ENCODE peak calls at places on chromosome X, in five cellular contexts. A, U, Z, I and F are unnamed samples. For H3K36me3, the result is how much of the 10 kb centered on the place peaks cover.

GRCh38 chrX:150990910-150991309 is 7.8 kb downstream of the HMGB3 start:
- DNase-seq in Z (no peak), I (no peak), U (no peak), A (no peak), F (no peak)

GRCh38 chrX:67780694-67781109 is 236.9 kb downstream of the AR start:
- DNase-seq in Z (peak), I (peak), A (peak), U (peak), F (peak)

GRCh38 chrX:43224496-43224895 is 431.6 kb upstream of the MAOA start:
- DNase-seq in U (no peak), A (no peak), I (no peak), Z (no peak), F (no peak)

GRCh38 chrX:126552313-126553022 is at the start of gene DCAF12L1:
- DNase-seq in Z (no peak), A (peak), U (peak), I (no peak), F (peak)

GRCh38 chrX:386768-387575 is at the start of gene PPP2R3B:
- DNase-seq in Z (peak), I (peak), A (peak), U (peak), F (peak)

GRCh38 chrX:87528487-87528886 is 10.9 kb downstream of the KLHL4 start:
- DNase-seq in Z (no peak), A (no peak), I (no peak), U (no peak), F (no peak)

GRCh38 chrX:121782976-121783375 is 735.6 kb downstream of the GLUD2 start:
- DNase-seq in I (no peak), A (no peak), Z (no peak), U (no peak), F (no peak)

GRCh38 chrX:115563633-115564182 is 2.7 kb downstream of the PLS3 start:
- DNase-seq in U (no peak), Z (no peak), A (no peak), I (no peak), F (no peak)

GRCh38 chrX:106894978-106895452 is 8.1 kb downstream of the RIPPLY1 start:
- DNase-seq in U (no peak), I (no peak), A (no peak), Z (peak), F (no peak)

GRCh38 chrX:153960077-153960476 is 11.5 kb downstream of the HCFC1 start:
- DNase-seq in I (no peak), A (no peak), U (no peak), Z (no peak), F (no peak)

GRCh38 chrX:153960786-153961185 is 10.8 kb downstream of the HCFC1 start:
- DNase-seq in I (no peak), Z (no peak), A (no peak), U (no peak), F (no peak)

GRCh38 chrX:153961292-153961691 is 10.3 kb downstream of the HCFC1 start:
- DNase-seq in I (no peak), Z (no peak), A (no peak), U (no peak), F (no peak)

GRCh38 chrX:153958605-153959004 is 13.0 kb downstream of the HCFC1 start:
- DNase-seq in I (peak), Z (no peak), U (no peak), A (no peak), F (peak)

GRCh38 chrX:153959649-153960048 is 12.0 kb downstream of the HCFC1 start:
- DNase-seq in Z (no peak), I (no peak), U (no peak), A (no peak), F (no peak)
- H3K36me3 ChIP-seq in Z (half or more), I (half or more), U (half or more), A (under half), F (under half)

GRCh38 chrX:153687121-153688039 is at the start of gene SLC6A8:
- DNase-seq in I (peak), A (peak), Z (peak), U (peak), F (peak)

GRCh38 chrX:153688071-153688470 is 345 bp downstream of the SLC6A8 start:
- DNase-seq in A (no peak), I (no peak), Z (no peak), U (no peak), F (no peak)

GRCh38 chrX:153685179-153685536 is 2.6 kb upstream of the SLC6A8 start:
- DNase-seq in U (no peak), I (no peak), A (peak), Z (no peak), F (peak)

GRCh38 chrX:153684447-153685178 is 3.1 kb upstream of the SLC6A8 start:
- DNase-seq in I (no peak), A (peak), Z (no peak), U (no peak), F (no peak)

GRCh38 chrX:153685751-153686676 is 1.7 kb upstream of the SLC6A8 start:
- DNase-seq in I (no peak), U (no peak), Z (no peak), A (peak), F (peak)
- H3K27ac ChIP-seq in I (no peak), U (no peak), Z (no peak), A (no peak), F (no peak)

GRCh38 chrX:53379747-53380146 is 42.7 kb downstream of the SMC1A start:
- DNase-seq in A (no peak), Z (no peak), U (no peak), I (no peak), F (no peak)

GRCh38 chrX:53379008-53379710 is 43.3 kb downstream of the SMC1A start:
- DNase-seq in Z (no peak), I (no peak), A (no peak), U (no peak), F (no peak)

GRCh38 chrX:53374923-53375322 is 47.5 kb downstream of the SMC1A start:
- DNase-seq in U (no peak), Z (no peak), I (no peak), A (no peak), F (no peak)

GRCh38 chrX:53374222-53374820 is 48.1 kb downstream of the SMC1A start:
- DNase-seq in Z (no peak), I (no peak), U (no peak), A (no peak), F (no peak)

GRCh38 chrX:53377464-53377863 is 45.0 kb downstream of the SMC1A start:
- DNase-seq in A (no peak), U (no peak), I (no peak), Z (no peak), F (no peak)
- H3K36me3 ChIP-seq in A (under half), U (half or more), I (under half), Z (under half), F (under half)

GRCh38 chrX:30949554-30949953 is 60.5 kb upstream of the TAB3 start:
- DNase-seq in A (no peak), I (no peak), Z (no peak), U (no peak), F (no peak)
- H3K27ac ChIP-seq in A (no peak), I (no peak), Z (no peak), U (no peak), F (no peak)

DNA sequence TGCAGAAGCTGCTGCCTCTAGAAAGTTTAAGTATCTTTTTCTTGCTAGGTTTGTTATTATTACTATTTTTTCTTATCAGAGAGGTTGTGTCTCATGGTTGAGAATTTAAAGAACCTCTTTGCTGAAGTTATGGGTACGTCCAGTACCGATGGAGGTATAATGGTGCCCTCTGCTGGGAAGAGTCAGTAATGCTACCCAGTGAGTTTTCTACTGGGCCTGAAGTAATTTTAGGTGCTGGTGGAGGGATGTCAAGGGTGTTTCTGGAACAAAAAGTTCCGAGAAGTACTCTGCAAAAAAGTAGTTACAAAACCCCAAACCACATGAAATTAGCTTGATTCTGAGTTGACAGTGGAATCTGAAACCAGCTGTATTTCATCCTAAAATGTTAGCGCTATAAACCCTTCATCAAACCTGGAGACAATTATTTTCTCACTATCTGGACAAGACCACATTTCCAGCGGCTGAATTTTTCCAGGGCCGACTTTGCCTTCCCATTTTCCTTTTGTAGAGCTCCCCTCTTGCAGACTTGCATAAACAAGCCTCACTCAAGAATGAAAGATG is 102.5 kb upstream of the MID1 start:
- DNase-seq in A (peak), U (no peak), I (peak), Z (peak), F (no peak)
- H3K36me3 ChIP-seq in A (under half), U (under half), I (under half), Z (under half), F (under half)

GRCh38 chrX:154908821-154909220 is 22.7 kb downstream of the F8A1 start:
- DNase-seq in I (no peak), A (no peak), Z (no peak), U (no peak), F (no peak)
- H3K27ac ChIP-seq in I (no peak), A (no peak), Z (no peak), U (no peak), F (no peak)

GRCh38 chrX:1418901-1419544 is 27.1 kb upstream of the SLC25A6 start:
- DNase-seq in Z (no peak), I (no peak), A (no peak), U (peak), F (no peak)
- H3K36me3 ChIP-seq in Z (under half), I (under half), A (under half), U (half or more), F (under half)

DNA sequence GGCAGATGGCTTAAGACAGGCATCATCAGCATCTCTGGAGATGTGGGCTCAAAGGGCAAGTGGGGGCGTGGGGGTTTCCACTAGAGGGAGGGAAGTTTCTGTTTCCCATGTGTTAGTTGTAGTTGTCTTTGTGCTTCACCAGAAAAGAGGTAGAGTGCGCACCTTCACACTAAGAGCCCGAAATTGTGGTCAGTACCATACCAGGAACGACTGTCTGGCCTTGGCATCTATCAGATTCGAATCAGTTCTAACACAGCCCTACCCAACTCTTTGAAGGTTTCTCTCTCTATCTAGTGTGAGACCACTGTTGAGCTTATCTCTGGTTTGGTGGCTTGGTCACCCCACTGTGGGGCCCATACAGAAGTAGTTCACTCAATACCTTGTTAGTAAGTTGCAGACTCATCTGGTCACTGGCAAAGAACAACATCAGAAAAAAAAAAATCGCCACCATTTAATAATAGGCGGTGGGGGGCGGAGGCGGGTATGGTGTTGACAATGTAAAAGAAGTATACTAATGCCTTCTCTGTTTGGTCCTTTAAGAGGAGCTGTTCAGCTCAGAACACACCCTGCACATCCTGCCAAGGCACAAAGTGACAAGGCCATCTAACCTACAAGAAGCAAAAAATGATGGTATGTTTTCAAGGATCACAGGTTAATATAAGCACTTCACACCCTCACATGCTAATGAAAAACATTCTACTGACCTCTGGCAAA is 71.1 kb downstream of the NYX start:
- DNase-seq in U (no peak), Z (no peak), A (no peak), I (no peak), F (no peak)
- H3K27ac ChIP-seq in U (no peak), Z (no peak), A (no peak), I (no peak), F (no peak)